ENCODE peak calls at places on chromosomes 6 and 20, in eight cellular contexts. One of them, this sample, is unnamed.

GRCh38 chr20:61531553-61532345 is 279.7 kb downstream of the CDH4 start:
- DNase-seq in stimulated activated CD4-positive, alpha-beta T cell treated with anti-CD3 and anti-CD28 coated beads, Interleukin-4, amount 100 ng/mL, for 48 hours: no peak
- DNase-seq in fibroblast of lung: peak
- DNase-seq in kidney glomerular epithelial cell: no peak
- DNase-seq in NCI-H1436: no peak
- DNase-seq in activated gamma-delta T cell treated with Interleukin-2 at 50 U/mL for 16 hours: no peak
- DNase-seq in activated CD4-positive, alpha-beta T cell treated with anti-CD3 and anti-CD28 coated beads for 48 hours: no peak
- DNase-seq in GM03348: no peak
- DNase-seq in this sample: no peak

GRCh38 chr20:37446286-37447032 is 74.6 kb upstream of the NNAT start:
- DNase-seq in stimulated activated CD4-positive, alpha-beta T cell treated with anti-CD3 and anti-CD28 coated beads, Interleukin-4, amount 100 ng/mL, for 48 hours: no peak
- DNase-seq in fibroblast of lung: no peak
- DNase-seq in kidney glomerular epithelial cell: no peak
- DNase-seq in NCI-H1436: no peak
- DNase-seq in activated gamma-delta T cell treated with Interleukin-2 at 50 U/mL for 16 hours: no peak
- DNase-seq in activated CD4-positive, alpha-beta T cell treated with anti-CD3 and anti-CD28 coated beads for 48 hours: no peak
- DNase-seq in GM03348: no peak
- DNase-seq in this sample: no peak

GRCh38 chr6:35327349-35328027 is 14.9 kb upstream of the PPARD start:
- DNase-seq in stimulated activated CD4-positive, alpha-beta T cell treated with anti-CD3 and anti-CD28 coated beads, Interleukin-4, amount 100 ng/mL, for 48 hours: peak
- DNase-seq in fibroblast of lung: peak
- DNase-seq in kidney glomerular epithelial cell: peak
- DNase-seq in NCI-H1436: peak
- DNase-seq in activated gamma-delta T cell treated with Interleukin-2 at 50 U/mL for 16 hours: peak
- DNase-seq in activated CD4-positive, alpha-beta T cell treated with anti-CD3 and anti-CD28 coated beads for 48 hours: peak
- DNase-seq in GM03348: peak
- DNase-seq in this sample: peak

GRCh38 chr6:108556864-108557493 is 3.7 kb upstream of the FOXO3 start:
- DNase-seq in stimulated activated CD4-positive, alpha-beta T cell treated with anti-CD3 and anti-CD28 coated beads, Interleukin-4, amount 100 ng/mL, for 48 hours: no peak
- DNase-seq in fibroblast of lung: peak
- DNase-seq in kidney glomerular epithelial cell: no peak
- DNase-seq in NCI-H1436: no peak
- DNase-seq in activated gamma-delta T cell treated with Interleukin-2 at 50 U/mL for 16 hours: no peak
- DNase-seq in activated CD4-positive, alpha-beta T cell treated with anti-CD3 and anti-CD28 coated beads for 48 hours: no peak
- DNase-seq in GM03348: no peak
- DNase-seq in this sample: no peak

GRCh38 chr20:35463455-35464300 is 8.3 kb downstream of the CEP250 start:
- DNase-seq in stimulated activated CD4-positive, alpha-beta T cell treated with anti-CD3 and anti-CD28 coated beads, Interleukin-4, amount 100 ng/mL, for 48 hours: peak
- DNase-seq in fibroblast of lung: peak
- DNase-seq in kidney glomerular epithelial cell: peak
- DNase-seq in NCI-H1436: peak
- DNase-seq in activated gamma-delta T cell treated with Interleukin-2 at 50 U/mL for 16 hours: peak
- DNase-seq in activated CD4-positive, alpha-beta T cell treated with anti-CD3 and anti-CD28 coated beads for 48 hours: peak
- DNase-seq in GM03348: peak
- DNase-seq in this sample: peak

GRCh38 chr6:38034269-38034914 is 214.9 kb downstream of the ZFAND3 start:
- DNase-seq in stimulated activated CD4-positive, alpha-beta T cell treated with anti-CD3 and anti-CD28 coated beads, Interleukin-4, amount 100 ng/mL, for 48 hours: no peak
- DNase-seq in fibroblast of lung: peak
- DNase-seq in kidney glomerular epithelial cell: peak
- DNase-seq in NCI-H1436: no peak
- DNase-seq in activated gamma-delta T cell treated with Interleukin-2 at 50 U/mL for 16 hours: no peak
- DNase-seq in activated CD4-positive, alpha-beta T cell treated with anti-CD3 and anti-CD28 coated beads for 48 hours: no peak
- DNase-seq in GM03348: peak
- DNase-seq in this sample: no peak

GRCh38 chr20:32622585-32623468 is 37.7 kb upstream of the NOL4L start:
- DNase-seq in stimulated activated CD4-positive, alpha-beta T cell treated with anti-CD3 and anti-CD28 coated beads, Interleukin-4, amount 100 ng/mL, for 48 hours: no peak
- DNase-seq in fibroblast of lung: no peak
- DNase-seq in kidney glomerular epithelial cell: no peak
- DNase-seq in NCI-H1436: no peak
- DNase-seq in activated gamma-delta T cell treated with Interleukin-2 at 50 U/mL for 16 hours: no peak
- DNase-seq in activated CD4-positive, alpha-beta T cell treated with anti-CD3 and anti-CD28 coated beads for 48 hours: no peak
- DNase-seq in GM03348: no peak
- DNase-seq in this sample: no peak

GRCh38 chr6:130473886-130474285 is 108.1 kb downstream of the TMEM200A start:
- DNase-seq in stimulated activated CD4-positive, alpha-beta T cell treated with anti-CD3 and anti-CD28 coated beads, Interleukin-4, amount 100 ng/mL, for 48 hours: no peak
- DNase-seq in fibroblast of lung: peak
- DNase-seq in kidney glomerular epithelial cell: no peak
- DNase-seq in NCI-H1436: no peak
- DNase-seq in activated gamma-delta T cell treated with Interleukin-2 at 50 U/mL for 16 hours: no peak
- DNase-seq in activated CD4-positive, alpha-beta T cell treated with anti-CD3 and anti-CD28 coated beads for 48 hours: peak
- DNase-seq in GM03348: peak
- DNase-seq in this sample: no peak

GRCh38 chr6:11042750-11043551 is 1.2 kb downstream of the ELOVL2 start:
- DNase-seq in stimulated activated CD4-positive, alpha-beta T cell treated with anti-CD3 and anti-CD28 coated beads, Interleukin-4, amount 100 ng/mL, for 48 hours: no peak
- DNase-seq in fibroblast of lung: peak
- DNase-seq in kidney glomerular epithelial cell: peak
- DNase-seq in NCI-H1436: no peak
- DNase-seq in activated gamma-delta T cell treated with Interleukin-2 at 50 U/mL for 16 hours: no peak
- DNase-seq in activated CD4-positive, alpha-beta T cell treated with anti-CD3 and anti-CD28 coated beads for 48 hours: no peak
- DNase-seq in GM03348: no peak
- DNase-seq in this sample: peak

GRCh38 chr20:45951474-45951873 is 17.0 kb downstream of the PCIF1 start:
- DNase-seq in stimulated activated CD4-positive, alpha-beta T cell treated with anti-CD3 and anti-CD28 coated beads, Interleukin-4, amount 100 ng/mL, for 48 hours: no peak
- DNase-seq in fibroblast of lung: no peak
- DNase-seq in kidney glomerular epithelial cell: no peak
- DNase-seq in NCI-H1436: no peak
- DNase-seq in activated gamma-delta T cell treated with Interleukin-2 at 50 U/mL for 16 hours: no peak
- DNase-seq in activated CD4-positive, alpha-beta T cell treated with anti-CD3 and anti-CD28 coated beads for 48 hours: no peak
- DNase-seq in GM03348: no peak
- DNase-seq in this sample: no peak

GRCh38 chr20:38894091-38894847 is 31.9 kb upstream of the FAM83D start:
- DNase-seq in stimulated activated CD4-positive, alpha-beta T cell treated with anti-CD3 and anti-CD28 coated beads, Interleukin-4, amount 100 ng/mL, for 48 hours: no peak
- DNase-seq in fibroblast of lung: no peak
- DNase-seq in kidney glomerular epithelial cell: no peak
- DNase-seq in NCI-H1436: no peak
- DNase-seq in activated gamma-delta T cell treated with Interleukin-2 at 50 U/mL for 16 hours: no peak
- DNase-seq in activated CD4-positive, alpha-beta T cell treated with anti-CD3 and anti-CD28 coated beads for 48 hours: no peak
- DNase-seq in GM03348: peak
- DNase-seq in this sample: peak

GRCh38 chr6:43668151-43669028 is 19.2 kb downstream of the MRPS18A start:
- DNase-seq in stimulated activated CD4-positive, alpha-beta T cell treated with anti-CD3 and anti-CD28 coated beads, Interleukin-4, amount 100 ng/mL, for 48 hours: peak
- DNase-seq in fibroblast of lung: peak
- DNase-seq in kidney glomerular epithelial cell: peak
- DNase-seq in NCI-H1436: peak
- DNase-seq in activated gamma-delta T cell treated with Interleukin-2 at 50 U/mL for 16 hours: no peak
- DNase-seq in activated CD4-positive, alpha-beta T cell treated with anti-CD3 and anti-CD28 coated beads for 48 hours: peak
- DNase-seq in GM03348: peak
- DNase-seq in this sample: peak

GRCh38 chr6:130159876-130160415 is 62.8 kb downstream of the SAMD3 start:
- DNase-seq in stimulated activated CD4-positive, alpha-beta T cell treated with anti-CD3 and anti-CD28 coated beads, Interleukin-4, amount 100 ng/mL, for 48 hours: no peak
- DNase-seq in fibroblast of lung: peak
- DNase-seq in kidney glomerular epithelial cell: no peak
- DNase-seq in NCI-H1436: no peak
- DNase-seq in activated gamma-delta T cell treated with Interleukin-2 at 50 U/mL for 16 hours: no peak
- DNase-seq in activated CD4-positive, alpha-beta T cell treated with anti-CD3 and anti-CD28 coated beads for 48 hours: no peak
- DNase-seq in GM03348: no peak
- DNase-seq in this sample: no peak

GRCh38 chr6:125913864-125914351 is 42.7 kb upstream of the HINT3 start:
- DNase-seq in stimulated activated CD4-positive, alpha-beta T cell treated with anti-CD3 and anti-CD28 coated beads, Interleukin-4, amount 100 ng/mL, for 48 hours: no peak
- DNase-seq in fibroblast of lung: peak
- DNase-seq in kidney glomerular epithelial cell: peak
- DNase-seq in NCI-H1436: no peak
- DNase-seq in activated gamma-delta T cell treated with Interleukin-2 at 50 U/mL for 16 hours: no peak
- DNase-seq in activated CD4-positive, alpha-beta T cell treated with anti-CD3 and anti-CD28 coated beads for 48 hours: no peak
- DNase-seq in GM03348: peak
- DNase-seq in this sample: no peak

GRCh38 chr20:61909821-61910220 is 155.9 kb downstream of the TAF4 start:
- DNase-seq in stimulated activated CD4-positive, alpha-beta T cell treated with anti-CD3 and anti-CD28 coated beads, Interleukin-4, amount 100 ng/mL, for 48 hours: no peak
- DNase-seq in fibroblast of lung: no peak
- DNase-seq in kidney glomerular epithelial cell: no peak
- DNase-seq in NCI-H1436: no peak
- DNase-seq in activated gamma-delta T cell treated with Interleukin-2 at 50 U/mL for 16 hours: no peak
- DNase-seq in activated CD4-positive, alpha-beta T cell treated with anti-CD3 and anti-CD28 coated beads for 48 hours: no peak
- DNase-seq in GM03348: no peak
- DNase-seq in this sample: no peak

GRCh38 chr6:126182650-126183311 is 157.1 kb upstream of the CENPW start:
- DNase-seq in stimulated activated CD4-positive, alpha-beta T cell treated with anti-CD3 and anti-CD28 coated beads, Interleukin-4, amount 100 ng/mL, for 48 hours: no peak
- DNase-seq in fibroblast of lung: peak
- DNase-seq in kidney glomerular epithelial cell: peak
- DNase-seq in NCI-H1436: no peak
- DNase-seq in activated gamma-delta T cell treated with Interleukin-2 at 50 U/mL for 16 hours: no peak
- DNase-seq in activated CD4-positive, alpha-beta T cell treated with anti-CD3 and anti-CD28 coated beads for 48 hours: no peak
- DNase-seq in GM03348: no peak
- DNase-seq in this sample: no peak

GRCh38 chr6:107689881-107690545 is 134.1 kb downstream of the SCML4 start:
- DNase-seq in stimulated activated CD4-positive, alpha-beta T cell treated with anti-CD3 and anti-CD28 coated beads, Interleukin-4, amount 100 ng/mL, for 48 hours: no peak
- DNase-seq in fibroblast of lung: no peak
- DNase-seq in kidney glomerular epithelial cell: no peak
- DNase-seq in NCI-H1436: no peak
- DNase-seq in activated gamma-delta T cell treated with Interleukin-2 at 50 U/mL for 16 hours: no peak
- DNase-seq in activated CD4-positive, alpha-beta T cell treated with anti-CD3 and anti-CD28 coated beads for 48 hours: no peak
- DNase-seq in GM03348: no peak
- DNase-seq in this sample: no peak

GRCh38 chr20:59161626-59162170 is 1.9 kb upstream of the ZNF831 start:
- DNase-seq in stimulated activated CD4-positive, alpha-beta T cell treated with anti-CD3 and anti-CD28 coated beads, Interleukin-4, amount 100 ng/mL, for 48 hours: no peak
- DNase-seq in fibroblast of lung: no peak
- DNase-seq in kidney glomerular epithelial cell: no peak
- DNase-seq in NCI-H1436: no peak
- DNase-seq in activated gamma-delta T cell treated with Interleukin-2 at 50 U/mL for 16 hours: no peak
- DNase-seq in activated CD4-positive, alpha-beta T cell treated with anti-CD3 and anti-CD28 coated beads for 48 hours: no peak
- DNase-seq in GM03348: no peak
- DNase-seq in this sample: no peak

GRCh38 chr6:82068721-82069120 is 178.8 kb downstream of the IBTK start:
- DNase-seq in stimulated activated CD4-positive, alpha-beta T cell treated with anti-CD3 and anti-CD28 coated beads, Interleukin-4, amount 100 ng/mL, for 48 hours: no peak
- DNase-seq in fibroblast of lung: no peak
- DNase-seq in kidney glomerular epithelial cell: no peak
- DNase-seq in NCI-H1436: no peak
- DNase-seq in activated gamma-delta T cell treated with Interleukin-2 at 50 U/mL for 16 hours: no peak
- DNase-seq in activated CD4-positive, alpha-beta T cell treated with anti-CD3 and anti-CD28 coated beads for 48 hours: no peak
- DNase-seq in GM03348: no peak
- DNase-seq in this sample: no peak

GRCh38 chr6:157229219-157229607 is 94.1 kb downstream of the TMEM242 start:
- DNase-seq in stimulated activated CD4-positive, alpha-beta T cell treated with anti-CD3 and anti-CD28 coated beads, Interleukin-4, amount 100 ng/mL, for 48 hours: no peak
- DNase-seq in fibroblast of lung: no peak
- DNase-seq in kidney glomerular epithelial cell: no peak
- DNase-seq in NCI-H1436: peak
- DNase-seq in activated gamma-delta T cell treated with Interleukin-2 at 50 U/mL for 16 hours: no peak
- DNase-seq in activated CD4-positive, alpha-beta T cell treated with anti-CD3 and anti-CD28 coated beads for 48 hours: no peak
- DNase-seq in GM03348: no peak
- DNase-seq in this sample: peak

GRCh38 chr6:45951771-45952529 is 63.7 kb downstream of the CLIC5 start:
- DNase-seq in stimulated activated CD4-positive, alpha-beta T cell treated with anti-CD3 and anti-CD28 coated beads, Interleukin-4, amount 100 ng/mL, for 48 hours: no peak
- DNase-seq in fibroblast of lung: no peak
- DNase-seq in kidney glomerular epithelial cell: peak
- DNase-seq in NCI-H1436: no peak
- DNase-seq in activated gamma-delta T cell treated with Interleukin-2 at 50 U/mL for 16 hours: no peak
- DNase-seq in activated CD4-positive, alpha-beta T cell treated with anti-CD3 and anti-CD28 coated beads for 48 hours: no peak
- DNase-seq in GM03348: peak
- DNase-seq in this sample: no peak

GRCh38 chr20:54573838-54574237 is 98.4 kb downstream of the DOK5 start:
- DNase-seq in stimulated activated CD4-positive, alpha-beta T cell treated with anti-CD3 and anti-CD28 coated beads, Interleukin-4, amount 100 ng/mL, for 48 hours: no peak
- DNase-seq in fibroblast of lung: no peak
- DNase-seq in kidney glomerular epithelial cell: no peak
- DNase-seq in NCI-H1436: no peak
- DNase-seq in activated gamma-delta T cell treated with Interleukin-2 at 50 U/mL for 16 hours: no peak
- DNase-seq in activated CD4-positive, alpha-beta T cell treated with anti-CD3 and anti-CD28 coated beads for 48 hours: no peak
- DNase-seq in GM03348: no peak
- DNase-seq in this sample: no peak

GRCh38 chr6:146532702-146533101 is 10.9 kb upstream of the RAB32 start:
- DNase-seq in stimulated activated CD4-positive, alpha-beta T cell treated with anti-CD3 and anti-CD28 coated beads, Interleukin-4, amount 100 ng/mL, for 48 hours: no peak
- DNase-seq in fibroblast of lung: no peak
- DNase-seq in kidney glomerular epithelial cell: no peak
- DNase-seq in NCI-H1436: no peak
- DNase-seq in activated gamma-delta T cell treated with Interleukin-2 at 50 U/mL for 16 hours: no peak
- DNase-seq in activated CD4-positive, alpha-beta T cell treated with anti-CD3 and anti-CD28 coated beads for 48 hours: no peak
- DNase-seq in GM03348: no peak
- DNase-seq in this sample: no peak

GRCh38 chr6:30447237-30447636 is 42.1 kb upstream of the HLA-E start:
- DNase-seq in stimulated activated CD4-positive, alpha-beta T cell treated with anti-CD3 and anti-CD28 coated beads, Interleukin-4, amount 100 ng/mL, for 48 hours: no peak
- DNase-seq in fibroblast of lung: no peak
- DNase-seq in kidney glomerular epithelial cell: peak
- DNase-seq in NCI-H1436: no peak
- DNase-seq in activated gamma-delta T cell treated with Interleukin-2 at 50 U/mL for 16 hours: no peak
- DNase-seq in activated CD4-positive, alpha-beta T cell treated with anti-CD3 and anti-CD28 coated beads for 48 hours: no peak
- DNase-seq in GM03348: no peak
- DNase-seq in this sample: no peak

GRCh38 chr6:12262236-12263061 is 27.7 kb upstream of the EDN1 start:
- DNase-seq in stimulated activated CD4-positive, alpha-beta T cell treated with anti-CD3 and anti-CD28 coated beads, Interleukin-4, amount 100 ng/mL, for 48 hours: no peak
- DNase-seq in fibroblast of lung: no peak
- DNase-seq in kidney glomerular epithelial cell: no peak
- DNase-seq in NCI-H1436: no peak
- DNase-seq in activated gamma-delta T cell treated with Interleukin-2 at 50 U/mL for 16 hours: no peak
- DNase-seq in activated CD4-positive, alpha-beta T cell treated with anti-CD3 and anti-CD28 coated beads for 48 hours: no peak
- DNase-seq in GM03348: no peak
- DNase-seq in this sample: no peak

GRCh38 chr6:14910692-14911547 is 334.9 kb upstream of the JARID2 start:
- DNase-seq in stimulated activated CD4-positive, alpha-beta T cell treated with anti-CD3 and anti-CD28 coated beads, Interleukin-4, amount 100 ng/mL, for 48 hours: no peak
- DNase-seq in fibroblast of lung: peak
- DNase-seq in kidney glomerular epithelial cell: no peak
- DNase-seq in NCI-H1436: no peak
- DNase-seq in activated gamma-delta T cell treated with Interleukin-2 at 50 U/mL for 16 hours: no peak
- DNase-seq in activated CD4-positive, alpha-beta T cell treated with anti-CD3 and anti-CD28 coated beads for 48 hours: peak
- DNase-seq in GM03348: no peak
- DNase-seq in this sample: no peak

GRCh38 chr20:44683263-44684046 is 31.7 kb upstream of the CCN5 start:
- DNase-seq in stimulated activated CD4-positive, alpha-beta T cell treated with anti-CD3 and anti-CD28 coated beads, Interleukin-4, amount 100 ng/mL, for 48 hours: peak
- DNase-seq in fibroblast of lung: no peak
- DNase-seq in kidney glomerular epithelial cell: peak
- DNase-seq in NCI-H1436: no peak
- DNase-seq in activated gamma-delta T cell treated with Interleukin-2 at 50 U/mL for 16 hours: peak
- DNase-seq in activated CD4-positive, alpha-beta T cell treated with anti-CD3 and anti-CD28 coated beads for 48 hours: peak
- DNase-seq in GM03348: peak
- DNase-seq in this sample: peak

GRCh38 chr6:138440296-138440695 is 36.3 kb downstream of the HEBP2 start:
- DNase-seq in stimulated activated CD4-positive, alpha-beta T cell treated with anti-CD3 and anti-CD28 coated beads, Interleukin-4, amount 100 ng/mL, for 48 hours: no peak
- DNase-seq in fibroblast of lung: no peak
- DNase-seq in kidney glomerular epithelial cell: no peak
- DNase-seq in NCI-H1436: no peak
- DNase-seq in activated gamma-delta T cell treated with Interleukin-2 at 50 U/mL for 16 hours: no peak
- DNase-seq in activated CD4-positive, alpha-beta T cell treated with anti-CD3 and anti-CD28 coated beads for 48 hours: no peak
- DNase-seq in GM03348: no peak
- DNase-seq in this sample: no peak

GRCh38 chr6:73657201-73657600 is 3.4 kb upstream of the SLC17A5 start:
- DNase-seq in stimulated activated CD4-positive, alpha-beta T cell treated with anti-CD3 and anti-CD28 coated beads, Interleukin-4, amount 100 ng/mL, for 48 hours: no peak
- DNase-seq in fibroblast of lung: no peak
- DNase-seq in kidney glomerular epithelial cell: no peak
- DNase-seq in NCI-H1436: no peak
- DNase-seq in activated gamma-delta T cell treated with Interleukin-2 at 50 U/mL for 16 hours: no peak
- DNase-seq in activated CD4-positive, alpha-beta T cell treated with anti-CD3 and anti-CD28 coated beads for 48 hours: peak
- DNase-seq in GM03348: no peak
- DNase-seq in this sample: no peak

GRCh38 chr20:49179368-49180277 is 8.5 kb downstream of the STAU1 start:
- DNase-seq in stimulated activated CD4-positive, alpha-beta T cell treated with anti-CD3 and anti-CD28 coated beads, Interleukin-4, amount 100 ng/mL, for 48 hours: no peak
- DNase-seq in fibroblast of lung: no peak
- DNase-seq in kidney glomerular epithelial cell: no peak
- DNase-seq in NCI-H1436: no peak
- DNase-seq in activated gamma-delta T cell treated with Interleukin-2 at 50 U/mL for 16 hours: no peak
- DNase-seq in activated CD4-positive, alpha-beta T cell treated with anti-CD3 and anti-CD28 coated beads for 48 hours: no peak
- DNase-seq in GM03348: no peak
- DNase-seq in this sample: no peak

GRCh38 chr20:57037689-57038088 is 228.8 kb downstream of the BMP7 start:
- DNase-seq in stimulated activated CD4-positive, alpha-beta T cell treated with anti-CD3 and anti-CD28 coated beads, Interleukin-4, amount 100 ng/mL, for 48 hours: no peak
- DNase-seq in fibroblast of lung: no peak
- DNase-seq in kidney glomerular epithelial cell: no peak
- DNase-seq in NCI-H1436: no peak
- DNase-seq in activated gamma-delta T cell treated with Interleukin-2 at 50 U/mL for 16 hours: no peak
- DNase-seq in activated CD4-positive, alpha-beta T cell treated with anti-CD3 and anti-CD28 coated beads for 48 hours: no peak
- DNase-seq in GM03348: no peak
- DNase-seq in this sample: no peak

This sample was measured in NCI-H1105.